ENCODE peak calls at places on chromosomes 5 and 9, in ten cellular contexts. K is stomach, E is A549, W is sigmoid colon, C is transverse colon, L is suprapubic skin, M is SK-N-SH, G is upper lobe of left lung, S is ovary, H is HepG2. A is an unnamed sample. For H3K4me1, the result is how much of the 10 kb centered on the place peaks cover.

GRCh38 chr5:87188411-87188810 is 79.3 kb upstream of the RASA1 start:
- DNase-seq in L (no peak), H (no peak), K (no peak), E (no peak), S (no peak), M (no peak), C (no peak), W (no peak), G (no peak), A (no peak)

GRCh38 chr9:120912958-120913672 is 13.5 kb downstream of the TRAF1 start:
- DNase-seq in M (no peak), G (peak), W (no peak), H (no peak), E (no peak), S (no peak), C (no peak), K (no peak), L (no peak), A (no peak)

GRCh38 chr9:119092125-119092524 is 277.1 kb downstream of the BRINP1 start:
- DNase-seq in E (no peak), M (no peak), C (no peak), W (no peak), G (no peak), H (no peak), S (no peak), L (no peak), K (no peak), A (no peak)

GRCh38 chr9:4987996-4988421 is 2.9 kb downstream of the JAK2 start:
- DNase-seq in E (peak), K (peak), W (no peak), H (peak), S (peak), M (peak), G (no peak), L (no peak), C (peak), A (no peak)

GRCh38 chr5:170254056-170254455 is 21.3 kb downstream of the C5orf58 start:
- DNase-seq in H (no peak), E (no peak), S (no peak), K (no peak), W (no peak), M (no peak), C (no peak), L (no peak), G (no peak), A (no peak)

GRCh38 chr5:9015250-9015936 is 530.5 kb downstream of the SEMA5A start:
- DNase-seq in H (no peak), L (no peak), W (no peak), M (no peak), C (no peak), E (no peak), S (no peak), K (no peak), G (no peak), A (no peak)

GRCh38 chr5:168159425-168159824 is 132.0 kb upstream of the WWC1 start:
- DNase-seq in L (no peak), M (no peak), G (no peak), H (no peak), E (peak), S (no peak), K (peak), W (no peak), C (peak), A (no peak)

GRCh38 chr5:139155333-139155732 is 42.8 kb downstream of the SIL1 start:
- DNase-seq in H (no peak), K (no peak), S (no peak), E (no peak), W (no peak), M (no peak), L (no peak), G (no peak), C (no peak), A (no peak)

GRCh38 chr9:4077499-4078102 is 222.3 kb downstream of the GLIS3 start:
- DNase-seq in C (peak), H (peak), G (no peak), M (peak), S (peak), E (peak), K (peak), L (peak), W (peak), A (peak)

GRCh38 chr5:63963080-63963735 is 963 bp upstream of the HTR1A start:
- DNase-seq in K (no peak), M (peak), S (peak), L (no peak), W (no peak), H (peak), E (peak), C (peak), G (no peak), A (peak)

GRCh38 chr5:177354716-177355115 is 3.0 kb upstream of the RGS14 start:
- DNase-seq in M (no peak), K (no peak), H (no peak), S (no peak), G (no peak), C (no peak), W (no peak), E (no peak), L (no peak), A (no peak)

GRCh38 chr9:94630833-94631232 is 8.5 kb downstream of the FBP1 start:
- DNase-seq in M (no peak), H (no peak), K (peak), L (no peak), E (no peak), S (no peak), C (no peak), G (no peak), W (no peak), A (no peak)

GRCh38 chr9:70125621-70126020 is 82.0 kb downstream of the MAMDC2 start:
- DNase-seq in C (no peak), M (no peak), W (no peak), S (no peak), G (no peak), E (no peak), L (no peak), K (no peak), H (no peak), A (no peak)

GRCh38 chr5:27328480-27328879 is 290.1 kb upstream of the CDH9 start:
- DNase-seq in E (peak), H (peak), G (no peak), M (no peak), L (no peak), S (no peak), K (no peak), W (no peak), C (no peak), A (no peak)

GRCh38 chr9:103068666-103069207 is 73.6 kb downstream of the CYLC2 start:
- DNase-seq in C (no peak), M (no peak), L (no peak), K (no peak), G (no peak), S (no peak), W (no peak), E (no peak), H (no peak), A (no peak)

GRCh38 chr5:173474881-173475287 is 141.6 kb downstream of the BOD1 start:
- DNase-seq in H (no peak), W (no peak), K (no peak), G (no peak), E (no peak), M (no peak), S (no peak), L (no peak), C (no peak), A (no peak)
- TF ChIP-seq EP300 in H (no peak), W (no peak), K (no peak), G (no peak), E (no peak), M (no peak), S (no peak), L (no peak), C (no peak), A (no peak)

DNA sequence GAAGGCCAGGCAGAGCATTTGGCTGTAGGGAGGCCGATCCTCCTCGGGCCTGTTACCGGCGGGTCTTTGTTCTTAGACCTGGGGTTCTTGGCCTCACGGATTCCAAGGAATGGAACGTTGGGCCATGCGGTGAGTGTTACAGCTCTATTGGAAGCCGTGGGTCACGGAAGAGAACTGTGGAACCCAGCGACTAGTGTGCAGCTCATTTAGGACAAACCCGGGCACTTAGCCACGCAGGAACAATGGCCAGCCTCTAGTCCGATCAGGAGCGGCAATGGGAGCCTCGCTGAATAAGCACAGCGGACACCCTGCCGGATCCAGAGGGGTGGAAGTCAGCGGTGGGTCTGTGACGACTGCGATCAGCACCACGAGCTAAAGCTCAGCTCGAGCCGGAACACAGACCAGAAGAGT is 53.9 kb upstream of the RPL26L1 start:
- DNase-seq in L (no peak), S (peak), G (no peak), W (peak), M (no peak), K (no peak), C (no peak), E (no peak), H (no peak), A (no peak)
- H3K4me1 ChIP-seq in L (half or more), S (under half), G (half or more), W (half or more), M (under half), K (half or more), C (half or more), E (half or more), H (under half), A (under half)

GRCh38 chr5:112918136-112918535 is 3.9 kb downstream of the REEP5 start:
- DNase-seq in L (no peak), W (no peak), H (no peak), S (no peak), G (no peak), C (no peak), K (no peak), M (no peak), E (no peak), A (no peak)

GRCh38 chr5:112918679-112919078 is 3.3 kb downstream of the REEP5 start:
- DNase-seq in C (no peak), M (no peak), W (no peak), L (no peak), K (no peak), E (no peak), H (no peak), G (no peak), S (no peak), A (no peak)

GRCh38 chr5:112914584-112914983 is 7.4 kb downstream of the REEP5 start:
- DNase-seq in H (no peak), S (no peak), M (no peak), L (no peak), C (no peak), K (no peak), W (no peak), E (no peak), G (no peak), A (no peak)

GRCh38 chr5:112915831-112916230 is 6.2 kb downstream of the REEP5 start:
- DNase-seq in L (no peak), W (no peak), E (no peak), M (no peak), H (no peak), C (no peak), S (no peak), K (no peak), G (no peak), A (no peak)

GRCh38 chr5:112917453-112918005 is 4.5 kb downstream of the REEP5 start:
- DNase-seq in W (no peak), C (no peak), K (no peak), H (peak), S (no peak), L (no peak), E (peak), G (no peak), M (peak), A (no peak)
- TF ChIP-seq CTCF in W (no peak), C (no peak), K (no peak), H (peak), S (no peak), L (no peak), E (no peak), G (no peak), M (peak), A (no peak)

GRCh38 chr5:143061161-143061945 is 291.2 kb downstream of the ARHGAP26 start:
- DNase-seq in L (no peak), G (no peak), W (no peak), H (no peak), E (no peak), C (no peak), M (no peak), S (no peak), K (no peak), A (no peak)
- TF ChIP-seq EP300 in L (no peak), G (no peak), W (no peak), H (no peak), E (no peak), C (no peak), M (no peak), S (no peak), K (no peak), A (no peak)

DNA sequence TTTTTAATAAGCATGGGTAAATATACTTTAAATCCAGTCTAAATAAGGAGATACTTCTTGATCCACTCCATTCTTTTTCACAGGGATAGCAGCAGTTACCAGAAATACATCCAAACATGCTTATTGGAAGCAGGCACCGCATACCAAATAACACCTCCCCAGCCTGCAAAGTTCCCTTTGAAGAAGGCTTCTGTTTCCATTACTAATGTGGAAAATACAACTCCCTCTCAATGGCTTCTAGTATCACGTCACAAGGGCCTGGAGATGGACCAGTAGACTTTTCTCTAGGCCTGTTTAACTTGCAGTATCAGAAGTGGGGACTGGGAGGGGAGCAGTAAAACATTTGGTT is 20.8 kb downstream of the TMEM245 start:
- DNase-seq in L (no peak), K (no peak), H (no peak), S (peak), E (no peak), W (no peak), C (no peak), G (no peak), M (no peak), A (no peak)
- H3K4me1 ChIP-seq in L (half or more), K (half or more), H (half or more), S (under half), E (half or more), W (half or more), C (half or more), G (half or more), M (under half), A (under half)

DNA sequence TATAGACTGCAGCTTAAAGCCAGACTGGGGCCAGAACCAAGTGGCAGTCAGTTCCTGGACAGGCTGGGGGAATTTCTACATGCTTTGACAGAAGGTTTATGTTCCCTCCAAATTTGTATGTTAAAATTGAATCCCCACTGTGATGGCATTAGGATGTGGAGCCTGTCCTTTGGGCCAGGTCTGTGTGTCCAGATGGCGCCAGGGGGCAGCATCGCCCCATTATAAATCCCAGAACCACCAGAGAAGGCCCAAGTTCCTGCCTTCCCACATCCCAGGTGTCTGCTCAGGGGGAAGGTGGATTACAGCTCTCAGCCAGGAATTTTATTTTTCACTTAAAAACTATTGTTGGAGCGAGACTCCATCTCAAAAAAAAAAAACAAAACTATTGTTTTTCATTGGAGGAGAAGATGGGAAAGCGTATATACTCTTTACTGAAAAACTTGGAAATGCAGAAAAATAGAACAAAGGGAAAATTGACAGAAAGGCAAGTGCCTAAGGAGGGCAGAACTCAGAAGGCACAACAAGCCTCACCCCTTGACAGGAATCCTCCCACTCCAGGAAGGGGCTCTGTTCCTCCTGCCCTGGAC is 5.0 kb downstream of the IL3 start:
- DNase-seq in S (no peak), E (peak), M (peak), L (no peak), C (peak), G (no peak), K (peak), W (peak), H (peak), A (no peak)
- TF ChIP-seq CTCF in S (no peak), E (peak), M (peak), L (no peak), C (no peak), G (peak), K (no peak), W (no peak), H (peak), A (no peak)

DNA sequence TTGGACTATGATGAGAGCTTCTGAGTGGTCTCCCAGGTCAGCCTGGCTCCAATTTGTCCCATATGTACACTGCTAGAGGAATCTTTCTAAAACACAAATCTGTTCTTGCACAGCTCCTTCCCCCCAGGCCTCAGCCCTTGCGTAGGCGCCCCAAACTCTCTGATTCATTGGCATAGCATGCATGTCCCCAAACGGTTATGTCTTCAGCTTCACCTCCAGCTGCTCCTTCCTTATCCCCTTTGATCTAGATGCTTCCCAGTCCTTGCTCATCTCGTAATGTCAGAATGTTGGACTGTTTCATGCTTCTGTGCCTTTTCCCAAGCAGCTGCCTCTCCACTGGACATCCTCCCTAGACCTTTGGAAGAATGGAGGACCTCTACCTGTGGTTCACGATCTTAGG is 60.1 kb upstream of the BASP1 start:
- DNase-seq in E (no peak), M (no peak), C (no peak), W (no peak), S (no peak), H (no peak), L (no peak), K (no peak), G (no peak), A (no peak)
- TF ChIP-seq EP300 in E (no peak), M (peak), C (no peak), W (no peak), S (no peak), H (no peak), L (no peak), K (no peak), G (no peak), A (no peak)

DNA sequence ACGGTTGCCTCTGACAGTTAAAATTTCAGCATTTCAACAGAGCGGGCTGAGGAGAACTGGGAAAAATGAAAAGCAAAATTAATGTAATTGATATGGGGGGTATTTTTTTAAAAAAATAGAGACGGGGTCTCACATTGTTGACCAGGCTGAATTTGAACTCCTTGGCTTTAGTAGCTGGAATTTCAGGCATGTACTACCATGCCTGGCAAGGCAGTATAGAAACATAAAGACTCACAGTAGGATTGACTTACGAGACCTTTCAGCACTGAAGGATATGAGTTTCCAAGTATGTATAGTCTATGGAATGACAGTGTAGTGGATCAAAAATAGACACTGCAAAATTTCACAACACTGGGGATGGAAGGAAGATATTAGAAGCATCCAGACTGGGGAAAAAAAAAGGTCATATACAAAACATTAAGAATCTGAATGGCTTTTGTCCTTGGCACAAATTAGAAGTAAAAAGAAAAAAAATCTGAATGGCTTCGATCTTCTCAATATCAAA is 6.8 kb downstream of the DCP2 start:
- DNase-seq in G (no peak), K (no peak), W (no peak), C (no peak), E (no peak), S (no peak), H (no peak), L (no peak), M (no peak), A (no peak)
- H3K4me1 ChIP-seq in G (under half), K (half or more), W (under half), C (under half), E (under half), S (under half), H (half or more), L (under half), M (under half), A (under half)

A was measured in tibial nerve.